ENCODE peak calls at places on chromosomes 5 and 9, in five cellular contexts. N, W, V, Z and O are unnamed samples.

GRCh38 chr5:41795125-41795524 is 75.1 kb downstream of the OXCT1 start:
- DNase-seq in N (no peak), W (no peak), V (no peak), Z (no peak), O (no peak)

GRCh38 chr9:135903358-135903656 is 4.0 kb downstream of the CAMSAP1 start:
- DNase-seq in V (no peak), N (no peak), W (no peak), Z (no peak), O (no peak)

GRCh38 chr9:254516-254915 is 39.9 kb downstream of the DOCK8 start:
- DNase-seq in V (no peak), Z (no peak), W (no peak), N (peak; percentile 94), O (no peak)

GRCh38 chr9:31005086-31005665 is 1379.3 kb upstream of the ACO1 start:
- DNase-seq in Z (no peak), V (no peak), W (no peak), N (no peak), O (no peak)

GRCh38 chr5:94240616-94241287 is 377.7 kb downstream of the KIAA0825 start:
- DNase-seq in V (no peak), W (peak; percentile 89), N (no peak), Z (no peak), O (peak; percentile 20)

GRCh38 chr5:31158686-31159085 is 34.8 kb upstream of the CDH6 start:
- DNase-seq in N (no peak), W (no peak), V (no peak), Z (no peak), O (no peak)

GRCh38 chr5:6579535-6579934 is 53.3 kb downstream of the NSUN2 start:
- DNase-seq in V (no peak), Z (no peak), N (no peak), W (no peak), O (no peak)

GRCh38 chr9:136722969-136723356 is 10.6 kb downstream of the DIPK1B start:
- DNase-seq in V (no peak), N (no peak), W (no peak), Z (no peak), O (no peak)

GRCh38 chr5:172110921-172111873 is 76.8 kb downstream of the STK10 start:
- DNase-seq in V (peak; percentile 74), Z (peak; percentile 73), N (no peak), W (peak; percentile 60), O (peak; percentile 61)

GRCh38 chr9:135522137-135522877 is 1.1 kb downstream of the LCN1 start:
- DNase-seq in V (no peak), W (no peak), N (no peak), Z (no peak), O (no peak)

GRCh38 chr9:126709241-126709640 is 95.5 kb downstream of the LMX1B start:
- DNase-seq in Z (no peak), W (no peak), V (peak; percentile 13), N (no peak), O (no peak)

GRCh38 chr5:5318426-5319205 is 103.9 kb upstream of the ICE1 start:
- DNase-seq in W (peak; percentile 80), V (no peak), N (no peak), Z (no peak), O (no peak)

GRCh38 chr5:169856571-169856970 is 123.7 kb downstream of the INSYN2B start:
- DNase-seq in N (peak; percentile 68), W (peak; percentile 95), Z (no peak), V (no peak), O (peak; percentile 82)

GRCh38 chr5:159337291-159337974 is 7.1 kb upstream of the IL12B start:
- DNase-seq in N (no peak), W (peak; percentile 91), V (no peak), Z (no peak), O (peak; percentile 53)

GRCh38 chr5:62265648-62266112 is 40.3 kb upstream of the KIF2A start:
- DNase-seq in V (no peak), N (no peak), Z (no peak), W (no peak), O (no peak)

GRCh38 chr5:9094582-9094981 is 451.3 kb downstream of the SEMA5A start:
- DNase-seq in W (peak; percentile 39), V (no peak), N (no peak), Z (no peak), O (peak; percentile 63)

GRCh38 chr5:98593418-98593817 is 180.0 kb upstream of the RGMB start:
- DNase-seq in Z (no peak), V (no peak), N (no peak), W (no peak), O (peak; percentile 41)

GRCh38 chr5:139910901-139911300 is 115.3 kb downstream of the PSD2 start:
- DNase-seq in Z (no peak), N (no peak), V (no peak), W (no peak), O (no peak)

GRCh38 chr5:60852940-60853339 is 8.9 kb upstream of the ELOVL7 start:
- DNase-seq in N (no peak), W (no peak), Z (no peak), V (no peak), O (no peak)

GRCh38 chr5:150946351-150946905 is 41.6 kb upstream of the ZNF300 start:
- DNase-seq in W (peak; percentile 89), Z (peak; percentile 52), V (peak; percentile 93), N (peak; percentile 56), O (peak; percentile 93)

GRCh38 chr5:107631805-107632362 is 38.9 kb downstream of the EFNA5 start:
- DNase-seq in Z (no peak), V (no peak), N (no peak), W (no peak), O (no peak)

GRCh38 chr5:130168211-130168610 is 263.9 kb downstream of the CHSY3 start:
- DNase-seq in N (no peak), W (peak; percentile 75), V (no peak), Z (no peak), O (peak; percentile 74)

GRCh38 chr9:4272141-4272540 is 27.7 kb downstream of the GLIS3 start:
- DNase-seq in W (no peak), Z (no peak), V (no peak), N (no peak), O (no peak)

GRCh38 chr5:1332461-1333001 is 12.4 kb downstream of the CLPTM1L start:
- DNase-seq in W (no peak), Z (peak; percentile 15), N (no peak), V (peak; percentile 39), O (peak; percentile 12)

DNA sequence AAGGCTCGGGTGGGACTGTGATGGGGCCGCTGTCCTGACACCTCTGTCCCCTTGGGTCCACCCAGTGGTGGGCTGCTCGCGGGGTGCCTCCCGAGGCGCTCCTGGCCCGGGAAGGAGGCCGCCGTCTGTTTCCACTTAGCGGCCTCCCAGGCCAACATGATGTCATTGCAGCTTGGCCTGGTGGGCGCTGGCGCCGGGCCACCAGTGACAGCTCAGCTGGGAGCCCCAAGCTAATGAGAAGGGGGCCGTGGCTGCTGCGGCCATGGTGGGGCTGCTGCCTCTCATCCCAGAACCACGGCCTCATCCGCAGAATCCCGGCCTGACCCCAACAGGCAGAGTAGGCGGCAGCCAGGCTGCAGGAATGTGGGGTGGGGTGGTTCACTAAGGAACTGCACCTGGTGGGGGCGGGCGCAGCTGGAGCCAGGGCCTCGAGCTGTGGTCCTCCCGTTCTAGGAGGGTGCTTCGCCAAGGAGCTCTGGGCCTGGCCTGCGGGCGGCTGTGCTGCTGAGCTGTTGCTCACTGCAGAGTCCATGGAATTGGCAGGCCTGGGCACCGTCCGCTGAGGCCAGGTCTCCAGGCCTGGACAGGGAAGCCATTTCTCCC is 123.5 kb upstream of the COL5A1 start:
- DNase-seq in Z (no peak), V (peak; percentile 62), N (no peak), W (no peak), O (no peak)
- H3K4me3 ChIP-seq in Z (no peak overlapping the region), V (no peak overlapping the region), N (no peak overlapping the region), W (no peak overlapping the region), O (no peak overlapping the region)

GRCh38 chr9:117535439-117535838 is 120.6 kb upstream of the ASTN2 start:
- DNase-seq in Z (no peak), W (no peak), V (no peak), N (no peak), O (no peak)
- TF ChIP-seq CTCF in Z (no peak), W (no peak), V (no peak), N (peak; percentile 14), O (no peak)

GRCh38 chr5:76819851-76820280 is 1.0 kb downstream of the F2RL1 start:
- DNase-seq in W (peak; percentile 18), N (no peak), V (peak; percentile 77), Z (peak; percentile 69), O (no peak)
- H3K4me3 ChIP-seq in W (peak overlapping the region; percentile 86), N (peak overlapping the region; percentile 85), V (peak overlapping the region; percentile 89), Z (peak overlapping the region; percentile 59), O (peak overlapping the region; percentile 83)

GRCh38 chr5:141637693-141638419 is 1.1 kb downstream of the RELL2 start:
- DNase-seq in W (peak; percentile 38), V (peak; percentile 89), N (no peak), Z (peak; percentile 77), O (peak; percentile 57)
- TF ChIP-seq CTCF in W (peak; percentile 42), V (no peak), N (peak; percentile 30), Z (no peak), O (peak; percentile 19)

GRCh38 chr9:128098936-128099931 is 28.3 kb downstream of the PTGES2 start:
- DNase-seq in W (peak; percentile 66), N (no peak), V (peak; percentile 85), Z (peak; percentile 57), O (peak; percentile 39)
- H3K4me3 ChIP-seq in W (peak overlapping the region; percentile 61), N (peak overlapping the region; percentile 58), V (peak overlapping the region; percentile 83), Z (no peak overlapping the region), O (peak overlapping the region; percentile 70)

GRCh38 chr5:72556351-72557146 is 49.3 kb upstream of the ZNF366 start:
- DNase-seq in Z (peak; percentile 63), V (peak; percentile 86), W (peak; percentile 61), N (peak; percentile 18), O (peak; percentile 89)
- TF ChIP-seq CTCF in Z (no peak), V (no peak), W (peak; percentile 18), N (peak; percentile 38), O (no peak)

GRCh38 chr5:181164076-181164952 is 16.9 kb downstream of the OR2V2 start:
- DNase-seq in Z (no peak), N (no peak), W (peak; percentile 41), V (no peak), O (no peak)

GRCh38 chr5:181159286-181160143 is 12.1 kb downstream of the OR2V2 start:
- DNase-seq in V (peak; percentile 89), Z (peak; percentile 95), W (peak; percentile 48), N (no peak), O (peak; percentile 83)

GRCh38 chr5:181163487-181164075 is 16.2 kb downstream of the OR2V2 start:
- DNase-seq in N (no peak), W (no peak), V (no peak), Z (no peak), O (no peak)

GRCh38 chr5:181160144-181160754 is 12.9 kb downstream of the OR2V2 start:
- DNase-seq in V (no peak), Z (peak; percentile 40), W (peak; percentile 59), N (no peak), O (peak; percentile 33)

GRCh38 chr5:181161534-181162175 is 14.3 kb downstream of the OR2V2 start:
- DNase-seq in Z (no peak), N (no peak), V (no peak), W (no peak), O (no peak)
- H3K4me3 ChIP-seq in Z (no peak overlapping the region), N (peak overlapping the region; percentile 5), V (no peak overlapping the region), W (peak overlapping the region; percentile 39), O (peak overlapping the region; percentile 19)